ENCODE peak calls at places on chromosomes 16 and 17, in ten cellular contexts. G is hepatocyte; E is LNCaP clone FGC; T is fibroblast of mammary gland; Q is OCI-LY7; F is endothelial cell; Z is esophagus squamous epithelium; S is CD8-positive, alpha-beta T cell; L is AG04449; J is epithelial cell of esophagus. V is an unnamed sample.

GRCh38 chr16:88057656-88058055 is 106.4 kb downstream of the BANP start:
- DNase-seq in G (no peak), E (no peak), T (no peak), Q (no peak), F (no peak), Z (no peak), S (no peak), L (no peak), J (no peak), V (no peak)

GRCh38 chr17:68972119-68972704 is 17.0 kb upstream of the ABCA8 start:
- DNase-seq in G (peak; percentile 47), E (no peak), T (peak; percentile 57), Q (peak; percentile 33), F (peak; percentile 30), Z (no peak), S (no peak), L (no peak), J (peak; percentile 22), V (no peak)

GRCh38 chr17:48492401-48493298 is 38.2 kb downstream of the HOXB1 start:
- DNase-seq in G (peak; percentile 81), E (no peak), T (peak; percentile 71), Q (no peak), F (peak; percentile 63), Z (no peak), S (peak; percentile 80), L (no peak), J (peak; percentile 56), V (peak; percentile 49)

GRCh38 chr16:50395763-50396710 is 27.2 kb upstream of the BRD7 start:
- DNase-seq in G (no peak), E (no peak), T (no peak), Q (peak; percentile 19), F (no peak), Z (no peak), S (peak; percentile 55), L (no peak), J (peak; percentile 41), V (no peak)

GRCh38 chr17:36082062-36082461 is 7.9 kb downstream of the CCL3 start:
- DNase-seq in G (no peak), E (no peak), T (no peak), Q (no peak), F (no peak), Z (no peak), S (no peak), L (no peak), J (no peak), V (no peak)

GRCh38 chr17:72474740-72475477 is 354.1 kb downstream of the SOX9 start:
- DNase-seq in G (peak; percentile 62), E (no peak), T (no peak), Q (no peak), F (no peak), Z (no peak), S (no peak), L (no peak), J (no peak), V (no peak)

GRCh38 chr17:76906463-76906862 is 38.3 kb downstream of the MGAT5B start:
- DNase-seq in G (no peak), E (no peak), T (no peak), Q (no peak), F (no peak), Z (no peak), S (no peak), L (no peak), J (no peak), V (no peak)

GRCh38 chr16:67404740-67405226 is 11.5 kb upstream of the TPPP3 start:
- DNase-seq in G (peak; percentile 93), E (peak; percentile 100), T (no peak), Q (no peak), F (no peak), Z (no peak), S (no peak), L (no peak), J (peak; percentile 100), V (peak; percentile 99)

GRCh38 chr16:56279914-56280313 is 88.6 kb downstream of the GNAO1 start:
- DNase-seq in G (no peak), E (no peak), T (no peak), Q (no peak), F (no peak), Z (no peak), S (no peak), L (no peak), J (no peak), V (no peak)

GRCh38 chr16:56282455-56282854 is 91.2 kb downstream of the GNAO1 start:
- DNase-seq in G (no peak), E (no peak), T (no peak), Q (peak; percentile 44), F (no peak), Z (no peak), S (no peak), L (no peak), J (no peak), V (no peak)

GRCh38 chr16:56278196-56278855 is 87.0 kb downstream of the GNAO1 start:
- DNase-seq in G (no peak), E (no peak), T (no peak), Q (no peak), F (no peak), Z (no peak), S (no peak), L (no peak), J (no peak), V (no peak)

GRCh38 chr16:56279132-56279531 is 87.8 kb downstream of the GNAO1 start:
- DNase-seq in G (peak; percentile 49), E (no peak), T (no peak), Q (no peak), F (no peak), Z (no peak), S (peak; percentile 69), L (no peak), J (peak; percentile 23), V (no peak)

GRCh38 chr16:56281256-56281805 is 90.0 kb downstream of the GNAO1 start:
- DNase-seq in G (no peak), E (no peak), T (peak; percentile 2), Q (no peak), F (peak; percentile 24), Z (no peak), S (no peak), L (no peak), J (peak; percentile 22), V (no peak)
- TF ChIP-seq CTCF in G (peak; percentile 29), E (peak; percentile 34), T (peak; percentile 38), Q (peak; percentile 60), F (no peak), Z (no peak), S (no peak), L (peak; percentile 39), J (peak; percentile 34), V (no peak)

DNA sequence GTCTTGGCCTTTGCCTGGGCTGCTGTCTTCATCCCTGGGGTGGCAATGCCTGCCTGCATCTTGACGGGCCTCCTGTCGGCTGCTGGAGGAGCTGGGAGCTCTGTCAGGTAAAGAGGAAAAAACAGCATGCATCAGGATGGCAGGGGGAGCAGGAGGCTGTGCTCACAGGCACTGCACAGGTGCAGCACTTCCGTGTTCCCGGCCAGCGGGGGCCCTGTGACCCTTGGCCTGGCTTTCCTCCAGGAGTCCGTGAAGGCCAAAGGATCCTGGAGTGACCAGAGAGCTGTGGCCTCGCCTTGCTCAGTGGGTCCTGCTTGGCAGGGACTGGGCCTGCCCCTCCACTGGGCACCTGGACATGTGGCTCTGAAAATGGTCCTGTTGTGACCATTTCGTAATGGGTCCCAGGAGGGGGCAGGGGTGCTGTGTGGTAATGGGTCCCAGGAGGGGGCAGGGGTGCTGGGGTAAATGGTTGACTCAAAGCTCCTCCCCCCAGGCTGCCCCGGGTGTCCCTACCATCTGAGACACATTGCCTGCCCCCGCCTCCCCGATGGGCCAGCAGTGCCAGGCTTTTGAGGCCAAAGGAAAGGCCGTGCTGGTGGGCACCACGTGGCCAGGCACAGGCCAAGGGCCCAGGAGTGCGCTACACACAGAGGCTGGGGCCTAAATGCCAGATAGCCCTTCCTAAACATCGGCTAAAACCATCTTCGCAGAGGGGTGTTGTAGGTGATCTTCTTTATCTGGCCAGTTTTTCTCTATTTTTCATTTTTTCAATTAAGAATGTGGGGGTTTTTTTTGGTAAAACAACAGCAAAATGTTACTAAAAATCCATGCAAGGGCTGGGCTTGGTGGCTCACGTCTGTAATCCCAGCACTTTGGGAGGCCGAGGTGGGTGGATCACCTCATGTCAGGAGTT is 4.0 kb upstream of the FASN start:
- DNase-seq in G (no peak), E (peak; percentile 46), T (no peak), Q (peak; percentile 66), F (no peak), Z (no peak), S (no peak), L (no peak), J (no peak), V (no peak)
- TF ChIP-seq CTCF in G (no peak), E (peak; percentile 1), T (no peak), Q (peak; percentile 25), F (no peak), Z (no peak), S (no peak), L (no peak), J (no peak), V (no peak)

GRCh38 chr16:30669026-30670000 is 11.1 kb downstream of the FBRS start:
- DNase-seq in G (no peak), E (no peak), T (no peak), Q (no peak), F (no peak), Z (no peak), S (no peak), L (no peak), J (no peak), V (no peak)

GRCh38 chr16:30668393-30668792 is 10.2 kb downstream of the FBRS start:
- DNase-seq in G (no peak), E (no peak), T (no peak), Q (no peak), F (no peak), Z (no peak), S (no peak), L (no peak), J (no peak), V (no peak)

GRCh38 chr16:30667361-30667905 is 9.2 kb downstream of the FBRS start:
- DNase-seq in G (no peak), E (no peak), T (no peak), Q (no peak), F (no peak), Z (no peak), S (no peak), L (no peak), J (no peak), V (no peak)

GRCh38 chr16:30666681-30667080 is 8.4 kb downstream of the FBRS start:
- DNase-seq in G (no peak), E (no peak), T (peak; percentile 73), Q (no peak), F (no peak), Z (no peak), S (no peak), L (no peak), J (no peak), V (no peak)

GRCh38 chr16:30670072-30670824 is 12.0 kb downstream of the FBRS start:
- DNase-seq in G (no peak), E (no peak), T (no peak), Q (no peak), F (no peak), Z (no peak), S (no peak), L (no peak), J (no peak), V (no peak)
- TF ChIP-seq CTCF in G (no peak), E (no peak), T (no peak), Q (no peak), F (no peak), Z (no peak), S (no peak), L (no peak), J (no peak), V (no peak)

DNA sequence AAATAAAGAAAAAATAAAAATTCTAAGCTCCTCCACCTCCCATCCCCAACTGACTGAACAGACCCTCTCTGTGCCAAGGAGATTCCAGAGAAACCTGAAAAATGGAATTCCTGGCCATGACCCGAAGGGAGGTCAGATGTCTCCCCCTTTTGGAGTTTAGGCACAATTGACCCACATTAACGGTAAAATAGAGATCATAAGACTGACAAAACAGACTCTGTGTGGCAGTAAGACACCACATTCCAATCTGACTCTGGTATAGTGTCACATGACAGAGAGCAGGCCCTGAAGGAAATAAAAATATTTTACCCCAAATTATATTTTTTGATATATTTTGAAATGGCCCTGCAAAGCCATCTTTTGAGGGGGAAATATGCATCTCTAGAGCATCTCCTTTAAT is 115.1 kb upstream of the ZKSCAN2 start:
- DNase-seq in G (no peak), E (no peak), T (no peak), Q (no peak), F (no peak), Z (no peak), S (no peak), L (no peak), J (no peak), V (no peak)
- TF ChIP-seq CTCF in G (no peak), E (peak; percentile 36), T (no peak), Q (peak; percentile 33), F (no peak), Z (no peak), S (no peak), L (no peak), J (no peak), V (no peak)